ENCODE peak calls at places on chromosomes 13 and 19, in nine cellular contexts. One of them, this sample, is unnamed. For H3K4me1, the result is how much of the 10 kb centered on the place peaks cover.

GRCh38 chr19:4889034-4889825 is 13.5 kb downstream of the ARRDC5 start:
- DNase-seq in mesenchymal stem cell: no peak
- DNase-seq in neuronal stem cell: no peak
- DNase-seq in endodermal cell: no peak
- DNase-seq in colonic mucosa: no peak
- DNase-seq in endothelial cell of umbilical vein: no peak
- DNase-seq in PC-3: peak
- DNase-seq in HepG2: no peak
- DNase-seq in fibroblast of lung: peak
- DNase-seq in this sample: peak

GRCh38 chr13:70723732-70724131 is 615.5 kb upstream of the KLHL1 start:
- DNase-seq in mesenchymal stem cell: peak
- DNase-seq in neuronal stem cell: no peak
- DNase-seq in endodermal cell: no peak
- DNase-seq in colonic mucosa: no peak
- DNase-seq in endothelial cell of umbilical vein: peak
- DNase-seq in PC-3: peak
- DNase-seq in HepG2: peak
- DNase-seq in fibroblast of lung: peak
- DNase-seq in this sample: peak

GRCh38 chr19:56864443-56865125 is 24.1 kb upstream of the PEG3 start:
- DNase-seq in mesenchymal stem cell: no peak
- DNase-seq in neuronal stem cell: no peak
- DNase-seq in endodermal cell: no peak
- DNase-seq in colonic mucosa: no peak
- DNase-seq in endothelial cell of umbilical vein: no peak
- DNase-seq in PC-3: no peak
- DNase-seq in HepG2: no peak
- DNase-seq in fibroblast of lung: no peak
- DNase-seq in this sample: no peak

GRCh38 chr13:31909889-31910551 is 121.6 kb upstream of the FRY start:
- DNase-seq in mesenchymal stem cell: peak
- DNase-seq in neuronal stem cell: peak
- DNase-seq in endodermal cell: peak
- DNase-seq in colonic mucosa: peak
- DNase-seq in endothelial cell of umbilical vein: peak
- DNase-seq in PC-3: peak
- DNase-seq in HepG2: peak
- DNase-seq in fibroblast of lung: peak
- DNase-seq in this sample: peak

GRCh38 chr13:72004975-72005374 is 138.0 kb upstream of the DACH1 start:
- DNase-seq in mesenchymal stem cell: no peak
- DNase-seq in neuronal stem cell: peak
- DNase-seq in endodermal cell: no peak
- DNase-seq in colonic mucosa: no peak
- DNase-seq in endothelial cell of umbilical vein: no peak
- DNase-seq in PC-3: peak
- DNase-seq in HepG2: no peak
- DNase-seq in fibroblast of lung: peak
- DNase-seq in this sample: peak

GRCh38 chr13:94978516-94978915 is 266.2 kb upstream of the SOX21 start:
- DNase-seq in mesenchymal stem cell: no peak
- DNase-seq in neuronal stem cell: no peak
- DNase-seq in endodermal cell: no peak
- DNase-seq in colonic mucosa: no peak
- DNase-seq in endothelial cell of umbilical vein: no peak
- DNase-seq in PC-3: no peak
- DNase-seq in HepG2: no peak
- DNase-seq in fibroblast of lung: no peak
- DNase-seq in this sample: no peak

GRCh38 chr19:821976-822773 is 420 bp upstream of the PLPPR3 start:
- DNase-seq in mesenchymal stem cell: no peak
- DNase-seq in neuronal stem cell: peak
- DNase-seq in endodermal cell: peak
- DNase-seq in colonic mucosa: no peak
- DNase-seq in endothelial cell of umbilical vein: no peak
- DNase-seq in PC-3: no peak
- DNase-seq in HepG2: no peak
- DNase-seq in fibroblast of lung: no peak
- DNase-seq in this sample: peak

GRCh38 chr13:50677687-50678463 is 165.6 kb downstream of the DLEU7 start:
- DNase-seq in mesenchymal stem cell: no peak
- DNase-seq in neuronal stem cell: no peak
- DNase-seq in endodermal cell: no peak
- DNase-seq in colonic mucosa: no peak
- DNase-seq in endothelial cell of umbilical vein: no peak
- DNase-seq in PC-3: peak
- DNase-seq in HepG2: no peak
- DNase-seq in fibroblast of lung: peak
- DNase-seq in this sample: no peak

DNA sequence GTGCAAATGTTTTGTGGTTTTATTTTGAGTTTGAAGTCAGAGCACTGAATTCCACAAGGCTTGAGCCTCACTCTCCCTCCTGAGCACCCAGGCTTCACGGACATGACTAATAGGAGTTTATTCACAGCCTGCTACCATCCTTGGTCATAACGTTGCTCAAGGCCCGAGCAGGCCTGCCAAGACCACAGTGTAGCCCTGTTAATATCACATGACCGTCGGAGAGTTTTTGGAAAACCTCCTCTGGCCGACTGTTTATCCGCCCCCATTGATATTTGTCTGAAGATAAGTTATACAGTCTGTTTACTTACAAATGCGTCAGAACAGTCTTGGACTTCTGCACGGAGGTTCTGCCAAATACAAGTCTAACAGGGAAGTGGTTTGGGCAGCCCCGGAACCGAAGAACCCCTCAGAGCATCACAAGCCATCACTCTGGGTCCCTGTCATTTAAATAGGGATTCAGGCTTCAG is 89.9 kb downstream of the COL4A2 start:
- DNase-seq in mesenchymal stem cell: peak
- DNase-seq in neuronal stem cell: no peak
- DNase-seq in endodermal cell: no peak
- DNase-seq in colonic mucosa: peak
- DNase-seq in endothelial cell of umbilical vein: no peak
- DNase-seq in PC-3: peak
- DNase-seq in HepG2: no peak
- DNase-seq in fibroblast of lung: peak
- DNase-seq in this sample: peak
- H3K4me1 ChIP-seq in mesenchymal stem cell: under half
- H3K4me1 ChIP-seq in neuronal stem cell: under half
- H3K4me1 ChIP-seq in endodermal cell: under half
- H3K4me1 ChIP-seq in colonic mucosa: under half
- H3K4me1 ChIP-seq in endothelial cell of umbilical vein: under half
- H3K4me1 ChIP-seq in PC-3: under half
- H3K4me1 ChIP-seq in HepG2: under half
- H3K4me1 ChIP-seq in fibroblast of lung: under half
- H3K4me1 ChIP-seq in this sample: half or more

GRCh38 chr19:12200020-12200419 is 37.1 kb downstream of the ZNF136 start:
- DNase-seq in mesenchymal stem cell: no peak
- DNase-seq in neuronal stem cell: no peak
- DNase-seq in endodermal cell: no peak
- DNase-seq in colonic mucosa: no peak
- DNase-seq in endothelial cell of umbilical vein: no peak
- DNase-seq in PC-3: no peak
- DNase-seq in HepG2: no peak
- DNase-seq in fibroblast of lung: no peak
- DNase-seq in this sample: no peak

GRCh38 chr19:12198136-12198535 is 35.2 kb downstream of the ZNF136 start:
- DNase-seq in mesenchymal stem cell: no peak
- DNase-seq in neuronal stem cell: no peak
- DNase-seq in endodermal cell: no peak
- DNase-seq in colonic mucosa: no peak
- DNase-seq in endothelial cell of umbilical vein: no peak
- DNase-seq in PC-3: no peak
- DNase-seq in HepG2: no peak
- DNase-seq in fibroblast of lung: no peak
- DNase-seq in this sample: no peak

GRCh38 chr19:12194827-12195500 is 32.1 kb downstream of the ZNF136 start:
- DNase-seq in mesenchymal stem cell: no peak
- DNase-seq in neuronal stem cell: peak
- DNase-seq in endodermal cell: no peak
- DNase-seq in colonic mucosa: peak
- DNase-seq in endothelial cell of umbilical vein: peak
- DNase-seq in PC-3: no peak
- DNase-seq in HepG2: no peak
- DNase-seq in fibroblast of lung: peak
- DNase-seq in this sample: peak

DNA sequence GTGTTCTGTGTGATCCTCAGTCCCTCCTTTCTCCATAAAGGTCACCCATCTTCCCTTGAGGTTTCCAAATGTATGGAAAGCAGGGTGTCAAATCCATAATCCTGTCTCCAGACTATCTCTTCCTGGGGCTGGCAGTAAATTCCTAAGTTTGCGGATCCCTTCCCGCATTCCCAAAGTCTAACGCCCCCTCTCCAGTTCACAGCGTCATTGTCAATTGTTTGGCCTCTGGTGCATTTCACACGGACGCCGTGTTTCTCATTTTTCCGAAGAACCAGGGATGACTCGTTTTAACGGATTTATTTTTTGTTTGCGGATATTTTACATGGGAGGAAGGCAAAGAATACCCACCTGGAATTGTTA is 32.6 kb downstream of the ZNF136 start:
- DNase-seq in mesenchymal stem cell: no peak
- DNase-seq in neuronal stem cell: peak
- DNase-seq in endodermal cell: no peak
- DNase-seq in colonic mucosa: no peak
- DNase-seq in endothelial cell of umbilical vein: no peak
- DNase-seq in PC-3: no peak
- DNase-seq in HepG2: no peak
- DNase-seq in fibroblast of lung: peak
- DNase-seq in this sample: peak
- H3K4me3 ChIP-seq in mesenchymal stem cell: no peak
- H3K4me3 ChIP-seq in neuronal stem cell: peak
- H3K4me3 ChIP-seq in endodermal cell: peak
- H3K4me3 ChIP-seq in colonic mucosa: peak
- H3K4me3 ChIP-seq in endothelial cell of umbilical vein: no peak
- H3K4me3 ChIP-seq in PC-3: no peak
- H3K4me3 ChIP-seq in HepG2: no peak
- H3K4me3 ChIP-seq in fibroblast of lung: peak
- H3K4me3 ChIP-seq in this sample: peak

GRCh38 chr19:5934779-5935472 is 20.9 kb downstream of the CAPS start:
- DNase-seq in mesenchymal stem cell: peak
- DNase-seq in neuronal stem cell: no peak
- DNase-seq in endodermal cell: no peak
- DNase-seq in colonic mucosa: no peak
- DNase-seq in endothelial cell of umbilical vein: peak
- DNase-seq in PC-3: no peak
- DNase-seq in HepG2: no peak
- DNase-seq in fibroblast of lung: peak
- DNase-seq in this sample: peak

GRCh38 chr19:5935473-5936307 is 21.6 kb downstream of the CAPS start:
- DNase-seq in mesenchymal stem cell: no peak
- DNase-seq in neuronal stem cell: no peak
- DNase-seq in endodermal cell: no peak
- DNase-seq in colonic mucosa: no peak
- DNase-seq in endothelial cell of umbilical vein: no peak
- DNase-seq in PC-3: no peak
- DNase-seq in HepG2: no peak
- DNase-seq in fibroblast of lung: no peak
- DNase-seq in this sample: peak

GRCh38 chr19:5937550-5937949 is 23.5 kb downstream of the CAPS start:
- DNase-seq in mesenchymal stem cell: no peak
- DNase-seq in neuronal stem cell: no peak
- DNase-seq in endodermal cell: no peak
- DNase-seq in colonic mucosa: no peak
- DNase-seq in endothelial cell of umbilical vein: no peak
- DNase-seq in PC-3: no peak
- DNase-seq in HepG2: no peak
- DNase-seq in fibroblast of lung: no peak
- DNase-seq in this sample: no peak

GRCh38 chr19:5934002-5934401 is 19.9 kb downstream of the CAPS start:
- DNase-seq in mesenchymal stem cell: no peak
- DNase-seq in neuronal stem cell: no peak
- DNase-seq in endodermal cell: no peak
- DNase-seq in colonic mucosa: no peak
- DNase-seq in endothelial cell of umbilical vein: peak
- DNase-seq in PC-3: no peak
- DNase-seq in HepG2: no peak
- DNase-seq in fibroblast of lung: no peak
- DNase-seq in this sample: no peak

GRCh38 chr19:5936308-5936980 is 22.4 kb downstream of the CAPS start:
- DNase-seq in mesenchymal stem cell: no peak
- DNase-seq in neuronal stem cell: no peak
- DNase-seq in endodermal cell: no peak
- DNase-seq in colonic mucosa: no peak
- DNase-seq in endothelial cell of umbilical vein: no peak
- DNase-seq in PC-3: no peak
- DNase-seq in HepG2: no peak
- DNase-seq in fibroblast of lung: no peak
- DNase-seq in this sample: no peak
- H3K9ac ChIP-seq in mesenchymal stem cell: peak
- H3K9ac ChIP-seq in neuronal stem cell: no peak
- H3K9ac ChIP-seq in endodermal cell: no peak
- H3K9ac ChIP-seq in colonic mucosa: no peak
- H3K9ac ChIP-seq in endothelial cell of umbilical vein: no peak
- H3K9ac ChIP-seq in PC-3: no peak
- H3K9ac ChIP-seq in HepG2: no peak
- H3K9ac ChIP-seq in fibroblast of lung: no peak
- H3K9ac ChIP-seq in this sample: no peak

GRCh38 chr19:33862991-33863390 is 66.3 kb downstream of the KCTD15 start:
- DNase-seq in mesenchymal stem cell: no peak
- DNase-seq in neuronal stem cell: no peak
- DNase-seq in endodermal cell: no peak
- DNase-seq in colonic mucosa: no peak
- DNase-seq in endothelial cell of umbilical vein: no peak
- DNase-seq in PC-3: no peak
- DNase-seq in HepG2: no peak
- DNase-seq in fibroblast of lung: no peak
- DNase-seq in this sample: no peak

GRCh38 chr19:33860691-33861090 is 64.0 kb downstream of the KCTD15 start:
- DNase-seq in mesenchymal stem cell: no peak
- DNase-seq in neuronal stem cell: no peak
- DNase-seq in endodermal cell: no peak
- DNase-seq in colonic mucosa: no peak
- DNase-seq in endothelial cell of umbilical vein: no peak
- DNase-seq in PC-3: no peak
- DNase-seq in HepG2: no peak
- DNase-seq in fibroblast of lung: no peak
- DNase-seq in this sample: no peak

GRCh38 chr19:33861950-33862349 is 65.3 kb downstream of the KCTD15 start:
- DNase-seq in mesenchymal stem cell: no peak
- DNase-seq in neuronal stem cell: no peak
- DNase-seq in endodermal cell: no peak
- DNase-seq in colonic mucosa: no peak
- DNase-seq in endothelial cell of umbilical vein: no peak
- DNase-seq in PC-3: no peak
- DNase-seq in HepG2: no peak
- DNase-seq in fibroblast of lung: no peak
- DNase-seq in this sample: no peak

GRCh38 chr19:33863436-33863835 is 66.8 kb downstream of the KCTD15 start:
- DNase-seq in mesenchymal stem cell: no peak
- DNase-seq in neuronal stem cell: no peak
- DNase-seq in endodermal cell: no peak
- DNase-seq in colonic mucosa: no peak
- DNase-seq in endothelial cell of umbilical vein: no peak
- DNase-seq in PC-3: no peak
- DNase-seq in HepG2: no peak
- DNase-seq in fibroblast of lung: no peak
- DNase-seq in this sample: no peak

DNA sequence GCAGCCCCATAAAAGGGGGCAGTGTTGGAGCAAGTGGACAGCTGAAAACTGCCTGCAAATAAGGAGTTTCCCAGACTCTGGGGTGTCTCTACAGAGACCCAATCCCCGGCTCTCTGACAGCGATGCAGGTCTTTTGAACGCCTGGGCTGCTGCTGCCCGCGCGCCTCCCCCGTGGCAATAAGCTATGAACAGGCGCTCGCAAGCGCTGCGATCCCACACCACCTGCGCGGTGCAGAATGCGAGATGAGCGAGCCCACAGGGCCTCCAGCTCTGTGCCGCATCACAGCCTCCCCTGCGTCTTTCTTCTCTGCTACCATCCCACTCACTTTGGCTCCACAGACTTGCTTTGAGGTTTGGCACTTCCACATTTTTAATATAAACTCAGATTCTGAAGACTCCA is 62.3 kb downstream of the KCTD15 start:
- DNase-seq in mesenchymal stem cell: no peak
- DNase-seq in neuronal stem cell: no peak
- DNase-seq in endodermal cell: no peak
- DNase-seq in colonic mucosa: no peak
- DNase-seq in endothelial cell of umbilical vein: no peak
- DNase-seq in PC-3: no peak
- DNase-seq in HepG2: no peak
- DNase-seq in fibroblast of lung: no peak
- DNase-seq in this sample: no peak
- H3K4me1 ChIP-seq in mesenchymal stem cell: under half
- H3K4me1 ChIP-seq in neuronal stem cell: under half
- H3K4me1 ChIP-seq in endodermal cell: under half
- H3K4me1 ChIP-seq in colonic mucosa: under half
- H3K4me1 ChIP-seq in endothelial cell of umbilical vein: under half
- H3K4me1 ChIP-seq in PC-3: under half
- H3K4me1 ChIP-seq in HepG2: under half
- H3K4me1 ChIP-seq in fibroblast of lung: under half
- H3K4me1 ChIP-seq in this sample: under half

This sample was measured in adipocyte.